ENCODE peak calls at places on chromosome 19, in ten cellular contexts. H is left ventricle myocardium inferior, R is MCF 10A, S is NCI-H2081, P is D341Med, Q is KG1, A is DMS79, N is COR-L47, C is NCI-H1092, X is hypothalamus. V is an unnamed sample.

GRCh38 chr19:927707-928401 is 2.0 kb downstream of the ARID3A start:
- DNase-seq in P (no peak), X (no peak), R (no peak), H (no peak), C (no peak), S (no peak), A (no peak), Q (no peak), N (no peak), V (no peak)

GRCh38 chr19:47726467-47726866 is 13.2 kb downstream of the EHD2 start:
- DNase-seq in X (no peak), Q (no peak), R (no peak), N (no peak), C (no peak), S (no peak), H (no peak), A (no peak), P (no peak), V (no peak)

GRCh38 chr19:39413269-39413902 is 917 bp downstream of the PLEKHG2 start:
- DNase-seq in Q (no peak), A (no peak), C (no peak), X (no peak), R (no peak), N (peak), S (peak), P (peak), H (peak), V (no peak)

GRCh38 chr19:3868770-3869456 is at the start of gene ZFR2:
- DNase-seq in H (no peak), X (no peak), A (peak), R (no peak), S (no peak), C (no peak), Q (no peak), N (no peak), P (peak), V (no peak)

GRCh38 chr19:42269518-42270345 is 680 bp downstream of the CIC start:
- DNase-seq in X (no peak), A (no peak), S (no peak), H (no peak), R (no peak), Q (no peak), P (no peak), N (no peak), C (no peak), V (no peak)

GRCh38 chr19:28130066-28130511 is 1082.9 kb downstream of the UQCRFS1 start:
- DNase-seq in A (no peak), S (no peak), Q (no peak), X (no peak), N (no peak), H (no peak), P (no peak), R (no peak), C (no peak), V (no peak)

GRCh38 chr19:51690359-51691121 is 2.6 kb upstream of the SPACA6 start:
- DNase-seq in R (peak), H (peak), X (peak), C (peak), P (peak), Q (peak), A (peak), S (no peak), N (peak), V (no peak)

GRCh38 chr19:23415561-23416191 is 20.4 kb upstream of the ZNF91 start:
- DNase-seq in C (no peak), R (no peak), P (peak), H (peak), S (no peak), X (no peak), Q (no peak), N (no peak), A (peak), V (no peak)

GRCh38 chr19:54492568-54492967 is 10.1 kb upstream of the LAIR2 start:
- DNase-seq in Q (no peak), S (no peak), C (no peak), A (no peak), N (no peak), R (no peak), P (no peak), H (no peak), X (no peak), V (no peak)

GRCh38 chr19:39110263-39110967 is 15.2 kb upstream of the PAK4 start:
- DNase-seq in P (peak), A (peak), N (peak), R (peak), X (peak), H (peak), S (peak), Q (peak), C (no peak), V (no peak)

GRCh38 chr19:15282311-15282705 is 50.0 kb downstream of the BRD4 start:
- DNase-seq in N (no peak), P (no peak), S (no peak), C (no peak), H (no peak), R (peak), X (no peak), Q (no peak), A (peak), V (no peak)

GRCh38 chr19:16571689-16572331 is 405 bp downstream of the SLC35E1 start:
- DNase-seq in X (no peak), H (no peak), A (no peak), S (peak), Q (no peak), C (no peak), P (no peak), R (no peak), N (no peak), V (no peak)

GRCh38 chr19:41295506-41295905 is 14.5 kb upstream of the CCDC97 start:
- DNase-seq in P (no peak), N (no peak), X (no peak), C (no peak), Q (no peak), R (no peak), A (no peak), H (no peak), S (no peak), V (no peak)

GRCh38 chr19:38710928-38711725 is 33.1 kb downstream of the CAPN12 start:
- DNase-seq in X (no peak), N (no peak), R (no peak), S (no peak), P (no peak), H (no peak), A (no peak), Q (no peak), C (no peak), V (no peak)

GRCh38 chr19:40611096-40611495 is 9.9 kb downstream of the LTBP4 start:
- DNase-seq in C (no peak), Q (no peak), P (no peak), X (no peak), S (peak), H (no peak), A (no peak), R (peak), N (no peak), V (no peak)

GRCh38 chr19:55546822-55547614 is 1.7 kb upstream of the SBK3 start:
- DNase-seq in Q (peak), R (peak), H (peak), S (no peak), C (no peak), A (no peak), P (no peak), N (no peak), X (no peak), V (no peak)

GRCh38 chr19:40800339-40800996 is 1.5 kb downstream of the EGLN2 start:
- DNase-seq in N (no peak), A (no peak), S (no peak), H (no peak), X (no peak), Q (no peak), P (no peak), R (no peak), C (no peak), V (no peak)

GRCh38 chr19:31641591-31641990 is 292.4 kb upstream of the TSHZ3 start:
- DNase-seq in A (no peak), X (no peak), S (no peak), H (no peak), C (no peak), N (no peak), P (no peak), Q (no peak), R (no peak), V (no peak)

GRCh38 chr19:54201980-54202379 is 1.3 kb downstream of the RPS9 start:
- DNase-seq in N (no peak), Q (no peak), R (peak), P (no peak), H (no peak), S (no peak), A (no peak), X (no peak), C (no peak), V (no peak)

GRCh38 chr19:39463403-39463802 is 17.2 kb upstream of the TIMM50 start:
- DNase-seq in R (no peak), C (no peak), P (no peak), A (no peak), X (no peak), S (no peak), H (no peak), Q (no peak), N (no peak), V (peak)

V was measured in LNCaP clone FGC.